ENCODE peak calls at places on chromosomes 5 and 9, in ten cellular contexts. One of them, this sample, is unnamed.

GRCh38 chr5:9781882-9782281 is 151.7 kb upstream of the TAS2R1 start:
- DNase-seq in adrenal gland: no peak
- DNase-seq in A549: no peak
- DNase-seq in stomach: no peak
- DNase-seq in OCI-LY7: no peak
- DNase-seq in body of pancreas: no peak
- DNase-seq in cardiac fibroblast: no peak
- DNase-seq in bronchial epithelial cell: no peak
- DNase-seq in neural progenitor cell: no peak
- DNase-seq in left ventricle myocardium inferior: no peak
- DNase-seq in this sample: no peak

GRCh38 chr9:99445377-99445891 is 223.4 kb downstream of the SEC61B start:
- DNase-seq in stomach: no peak
- DNase-seq in A549: peak; percentile 29
- DNase-seq in bronchial epithelial cell: peak; percentile 94
- DNase-seq in adrenal gland: no peak
- DNase-seq in body of pancreas: no peak
- DNase-seq in left ventricle myocardium inferior: peak; percentile 78
- DNase-seq in cardiac fibroblast: peak; percentile 85
- DNase-seq in OCI-LY7: no peak
- DNase-seq in neural progenitor cell: no peak
- DNase-seq in this sample: no peak

GRCh38 chr5:15501057-15501791 is 1.2 kb downstream of the FBXL7 start:
- DNase-seq in left ventricle myocardium inferior: peak; percentile 52
- DNase-seq in adrenal gland: peak; percentile 80
- DNase-seq in stomach: no peak
- DNase-seq in body of pancreas: no peak
- DNase-seq in A549: peak; percentile 13
- DNase-seq in cardiac fibroblast: peak; percentile 86
- DNase-seq in neural progenitor cell: peak; percentile 86
- DNase-seq in bronchial epithelial cell: peak; percentile 48
- DNase-seq in OCI-LY7: no peak
- DNase-seq in this sample: no peak

GRCh38 chr9:129988607-129989361 is 54.2 kb downstream of the FNBP1 start:
- DNase-seq in A549: no peak
- DNase-seq in stomach: no peak
- DNase-seq in bronchial epithelial cell: no peak
- DNase-seq in OCI-LY7: peak; percentile 90
- DNase-seq in cardiac fibroblast: no peak
- DNase-seq in body of pancreas: no peak
- DNase-seq in adrenal gland: no peak
- DNase-seq in neural progenitor cell: no peak
- DNase-seq in left ventricle myocardium inferior: no peak
- DNase-seq in this sample: no peak

GRCh38 chr9:98791147-98792095 is 4.9 kb downstream of the ANKS6 start:
- DNase-seq in OCI-LY7: peak; percentile 48
- DNase-seq in A549: peak; percentile 77
- DNase-seq in body of pancreas: peak; percentile 83
- DNase-seq in stomach: peak; percentile 85
- DNase-seq in left ventricle myocardium inferior: peak; percentile 82
- DNase-seq in bronchial epithelial cell: peak; percentile 96
- DNase-seq in cardiac fibroblast: peak; percentile 96
- DNase-seq in neural progenitor cell: peak; percentile 80
- DNase-seq in adrenal gland: peak; percentile 95
- DNase-seq in this sample: peak; percentile 89

GRCh38 chr9:93601063-93601462 is 24.7 kb downstream of the PHF2 start:
- DNase-seq in bronchial epithelial cell: no peak
- DNase-seq in stomach: no peak
- DNase-seq in left ventricle myocardium inferior: no peak
- DNase-seq in A549: no peak
- DNase-seq in adrenal gland: no peak
- DNase-seq in OCI-LY7: no peak
- DNase-seq in body of pancreas: no peak
- DNase-seq in neural progenitor cell: no peak
- DNase-seq in cardiac fibroblast: no peak
- DNase-seq in this sample: no peak

GRCh38 chr9:124180557-124180956 is 77.2 kb upstream of the NEK6 start:
- DNase-seq in body of pancreas: peak; percentile 55
- DNase-seq in stomach: peak; percentile 59
- DNase-seq in bronchial epithelial cell: no peak
- DNase-seq in neural progenitor cell: no peak
- DNase-seq in adrenal gland: peak; percentile 61
- DNase-seq in left ventricle myocardium inferior: peak; percentile 30
- DNase-seq in A549: no peak
- DNase-seq in cardiac fibroblast: peak; percentile 82
- DNase-seq in OCI-LY7: no peak
- DNase-seq in this sample: peak; percentile 47

GRCh38 chr9:93814561-93814960 is 140.6 kb downstream of the BARX1 start:
- DNase-seq in neural progenitor cell: peak; percentile 49
- DNase-seq in bronchial epithelial cell: no peak
- DNase-seq in A549: no peak
- DNase-seq in cardiac fibroblast: no peak
- DNase-seq in left ventricle myocardium inferior: no peak
- DNase-seq in adrenal gland: no peak
- DNase-seq in OCI-LY7: no peak
- DNase-seq in stomach: no peak
- DNase-seq in body of pancreas: no peak
- DNase-seq in this sample: no peak

GRCh38 chr5:72821776-72822175 is 5.3 kb downstream of the TNPO1 start:
- DNase-seq in A549: no peak
- DNase-seq in body of pancreas: no peak
- DNase-seq in stomach: no peak
- DNase-seq in bronchial epithelial cell: no peak
- DNase-seq in neural progenitor cell: no peak
- DNase-seq in left ventricle myocardium inferior: no peak
- DNase-seq in cardiac fibroblast: no peak
- DNase-seq in adrenal gland: no peak
- DNase-seq in OCI-LY7: no peak
- DNase-seq in this sample: no peak

GRCh38 chr9:15295761-15296405 is 11.1 kb downstream of the TTC39B start:
- DNase-seq in left ventricle myocardium inferior: no peak
- DNase-seq in body of pancreas: peak; percentile 42
- DNase-seq in neural progenitor cell: no peak
- DNase-seq in cardiac fibroblast: peak; percentile 59
- DNase-seq in OCI-LY7: no peak
- DNase-seq in bronchial epithelial cell: peak; percentile 52
- DNase-seq in adrenal gland: no peak
- DNase-seq in A549: peak; percentile 38
- DNase-seq in stomach: no peak
- DNase-seq in this sample: no peak

GRCh38 chr9:21906878-21907277 is 87.3 kb downstream of the CDKN2A start:
- DNase-seq in left ventricle myocardium inferior: no peak
- DNase-seq in bronchial epithelial cell: no peak
- DNase-seq in stomach: no peak
- DNase-seq in A549: peak; percentile 0
- DNase-seq in OCI-LY7: no peak
- DNase-seq in body of pancreas: no peak
- DNase-seq in adrenal gland: no peak
- DNase-seq in cardiac fibroblast: no peak
- DNase-seq in neural progenitor cell: no peak
- DNase-seq in this sample: no peak

GRCh38 chr5:147748590-147748989 is 33.9 kb downstream of the JAKMIP2 start:
- DNase-seq in body of pancreas: no peak
- DNase-seq in stomach: no peak
- DNase-seq in neural progenitor cell: no peak
- DNase-seq in bronchial epithelial cell: no peak
- DNase-seq in left ventricle myocardium inferior: no peak
- DNase-seq in adrenal gland: no peak
- DNase-seq in OCI-LY7: no peak
- DNase-seq in cardiac fibroblast: no peak
- DNase-seq in A549: no peak
- DNase-seq in this sample: no peak

GRCh38 chr5:99607124-99607523 is 678.3 kb upstream of the CHD1 start:
- DNase-seq in cardiac fibroblast: no peak
- DNase-seq in A549: no peak
- DNase-seq in adrenal gland: no peak
- DNase-seq in left ventricle myocardium inferior: no peak
- DNase-seq in stomach: no peak
- DNase-seq in body of pancreas: no peak
- DNase-seq in OCI-LY7: no peak
- DNase-seq in bronchial epithelial cell: no peak
- DNase-seq in neural progenitor cell: no peak
- DNase-seq in this sample: no peak

GRCh38 chr5:176810084-176810597 is at the start of gene UNC5A:
- DNase-seq in adrenal gland: no peak
- DNase-seq in cardiac fibroblast: peak; percentile 50
- DNase-seq in A549: no peak
- DNase-seq in stomach: no peak
- DNase-seq in left ventricle myocardium inferior: peak; percentile 24
- DNase-seq in body of pancreas: peak; percentile 50
- DNase-seq in OCI-LY7: peak; percentile 47
- DNase-seq in neural progenitor cell: peak; percentile 88
- DNase-seq in bronchial epithelial cell: no peak
- DNase-seq in this sample: no peak
- H3K4me3 ChIP-seq in adrenal gland: no peak within 1 kb of the TSS
- H3K4me3 ChIP-seq in cardiac fibroblast: peak within 1 kb of the TSS; percentile 15
- H3K4me3 ChIP-seq in A549: peak within 1 kb of the TSS; percentile 56
- H3K4me3 ChIP-seq in stomach: peak within 1 kb of the TSS; percentile 35
- H3K4me3 ChIP-seq in left ventricle myocardium inferior: peak within 1 kb of the TSS; percentile 58
- H3K4me3 ChIP-seq in body of pancreas: no peak within 1 kb of the TSS
- H3K4me3 ChIP-seq in OCI-LY7: peak within 1 kb of the TSS; percentile 60
- H3K4me3 ChIP-seq in neural progenitor cell: peak within 1 kb of the TSS; percentile 76
- H3K4me3 ChIP-seq in bronchial epithelial cell: no peak within 1 kb of the TSS
- H3K4me3 ChIP-seq in this sample: no peak within 1 kb of the TSS

GRCh38 chr9:136923881-136924280 is 20.7 kb downstream of the FBXW5 start:
- DNase-seq in bronchial epithelial cell: no peak
- DNase-seq in left ventricle myocardium inferior: no peak
- DNase-seq in adrenal gland: no peak
- DNase-seq in cardiac fibroblast: no peak
- DNase-seq in A549: no peak
- DNase-seq in stomach: no peak
- DNase-seq in body of pancreas: peak; percentile 34
- DNase-seq in neural progenitor cell: no peak
- DNase-seq in OCI-LY7: peak; percentile 36
- DNase-seq in this sample: peak; percentile 68

GRCh38 chr9:136927343-136928261 is 16.9 kb downstream of the FBXW5 start:
- DNase-seq in left ventricle myocardium inferior: no peak
- DNase-seq in A549: no peak
- DNase-seq in adrenal gland: no peak
- DNase-seq in OCI-LY7: no peak
- DNase-seq in bronchial epithelial cell: no peak
- DNase-seq in stomach: no peak
- DNase-seq in cardiac fibroblast: peak; percentile 29
- DNase-seq in body of pancreas: no peak
- DNase-seq in neural progenitor cell: no peak
- DNase-seq in this sample: no peak

GRCh38 chr9:136926749-136927148 is 17.8 kb downstream of the FBXW5 start:
- DNase-seq in cardiac fibroblast: no peak
- DNase-seq in neural progenitor cell: no peak
- DNase-seq in stomach: no peak
- DNase-seq in A549: no peak
- DNase-seq in body of pancreas: no peak
- DNase-seq in left ventricle myocardium inferior: no peak
- DNase-seq in adrenal gland: no peak
- DNase-seq in bronchial epithelial cell: no peak
- DNase-seq in OCI-LY7: no peak
- DNase-seq in this sample: peak; percentile 37

GRCh38 chr9:136926154-136926704 is 18.3 kb downstream of the FBXW5 start:
- DNase-seq in body of pancreas: no peak
- DNase-seq in cardiac fibroblast: no peak
- DNase-seq in OCI-LY7: no peak
- DNase-seq in stomach: no peak
- DNase-seq in adrenal gland: no peak
- DNase-seq in left ventricle myocardium inferior: no peak
- DNase-seq in bronchial epithelial cell: no peak
- DNase-seq in A549: no peak
- DNase-seq in neural progenitor cell: no peak
- DNase-seq in this sample: peak; percentile 33

GRCh38 chr9:136925414-136926153 is 19.0 kb downstream of the FBXW5 start:
- DNase-seq in adrenal gland: no peak
- DNase-seq in neural progenitor cell: no peak
- DNase-seq in A549: no peak
- DNase-seq in stomach: no peak
- DNase-seq in left ventricle myocardium inferior: peak; percentile 58
- DNase-seq in cardiac fibroblast: no peak
- DNase-seq in bronchial epithelial cell: no peak
- DNase-seq in OCI-LY7: no peak
- DNase-seq in body of pancreas: no peak
- DNase-seq in this sample: no peak
- TF ChIP-seq CTCF in adrenal gland: no peak
- TF ChIP-seq CTCF in neural progenitor cell: peak; percentile 14
- TF ChIP-seq CTCF in A549: no peak
- TF ChIP-seq CTCF in stomach: no peak
- TF ChIP-seq CTCF in left ventricle myocardium inferior: peak; percentile 32
- TF ChIP-seq CTCF in cardiac fibroblast: no peak
- TF ChIP-seq CTCF in bronchial epithelial cell: peak; percentile 2
- TF ChIP-seq CTCF in OCI-LY7: no peak
- TF ChIP-seq CTCF in body of pancreas: no peak
- TF ChIP-seq CTCF in this sample: no peak

DNA sequence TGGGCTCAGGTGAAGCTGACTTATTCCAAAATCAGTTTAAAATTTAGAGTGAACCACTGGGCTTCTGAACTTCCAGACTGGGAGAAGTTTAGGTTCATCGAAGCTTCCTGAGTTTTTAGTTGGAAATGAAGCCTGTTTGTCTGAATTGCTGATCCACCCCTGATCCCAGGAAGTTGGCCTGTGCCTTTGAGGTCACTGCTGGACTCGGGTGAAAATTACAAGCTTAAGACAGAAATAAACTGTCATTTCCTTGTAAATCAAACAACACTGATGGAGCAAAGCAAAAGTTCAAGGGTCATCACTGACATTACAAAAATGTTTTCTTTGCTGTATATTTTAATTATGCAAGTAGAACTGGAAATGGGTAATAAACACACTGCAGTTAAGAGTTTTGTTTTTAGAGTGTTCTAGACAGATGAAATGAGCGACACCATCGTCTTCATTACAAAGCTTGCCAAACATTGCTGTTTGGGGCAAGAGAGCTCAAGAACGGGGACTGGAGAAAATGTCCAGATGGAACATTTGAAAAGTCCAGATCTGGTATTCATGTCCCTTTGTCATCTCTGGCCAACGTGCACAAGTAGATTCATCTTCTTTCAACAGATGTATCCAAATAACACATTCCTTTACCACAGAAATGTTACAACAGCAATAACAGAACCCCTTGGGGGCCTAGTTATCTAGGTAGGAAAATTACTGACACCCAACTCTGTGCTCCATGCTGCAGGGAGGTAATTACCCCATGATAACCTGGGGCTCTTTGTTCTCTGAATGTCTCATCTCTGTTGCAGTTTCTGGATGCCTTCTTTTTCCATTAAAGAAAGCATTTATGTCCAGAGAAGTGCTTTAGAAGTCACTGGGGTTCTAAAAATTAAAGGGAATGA is 142.4 kb upstream of the ERCC6L2 start:
- DNase-seq in left ventricle myocardium inferior: no peak
- DNase-seq in stomach: no peak
- DNase-seq in A549: no peak
- DNase-seq in bronchial epithelial cell: no peak
- DNase-seq in body of pancreas: no peak
- DNase-seq in adrenal gland: no peak
- DNase-seq in neural progenitor cell: no peak
- DNase-seq in cardiac fibroblast: no peak
- DNase-seq in OCI-LY7: no peak
- DNase-seq in this sample: no peak
- H3K4me3 ChIP-seq in left ventricle myocardium inferior: no peak overlapping the region
- H3K4me3 ChIP-seq in stomach: no peak overlapping the region
- H3K4me3 ChIP-seq in A549: no peak overlapping the region
- H3K4me3 ChIP-seq in bronchial epithelial cell: no peak overlapping the region
- H3K4me3 ChIP-seq in body of pancreas: no peak overlapping the region
- H3K4me3 ChIP-seq in adrenal gland: no peak overlapping the region
- H3K4me3 ChIP-seq in neural progenitor cell: no peak overlapping the region
- H3K4me3 ChIP-seq in cardiac fibroblast: no peak overlapping the region
- H3K4me3 ChIP-seq in OCI-LY7: no peak overlapping the region
- H3K4me3 ChIP-seq in this sample: no peak overlapping the region

GRCh38 chr5:114316167-114316566 is 45.7 kb upstream of the KCNN2 start:
- DNase-seq in OCI-LY7: no peak
- DNase-seq in body of pancreas: peak; percentile 7
- DNase-seq in stomach: no peak
- DNase-seq in adrenal gland: no peak
- DNase-seq in A549: no peak
- DNase-seq in bronchial epithelial cell: no peak
- DNase-seq in cardiac fibroblast: no peak
- DNase-seq in neural progenitor cell: peak; percentile 40
- DNase-seq in left ventricle myocardium inferior: no peak
- DNase-seq in this sample: no peak
- TF ChIP-seq CTCF in OCI-LY7: no peak
- TF ChIP-seq CTCF in body of pancreas: no peak
- TF ChIP-seq CTCF in stomach: no peak
- TF ChIP-seq CTCF in adrenal gland: no peak
- TF ChIP-seq CTCF in A549: no peak
- TF ChIP-seq CTCF in bronchial epithelial cell: no peak
- TF ChIP-seq CTCF in cardiac fibroblast: no peak
- TF ChIP-seq CTCF in neural progenitor cell: peak; percentile 44
- TF ChIP-seq CTCF in left ventricle myocardium inferior: peak; percentile 22
- TF ChIP-seq CTCF in this sample: no peak

This sample was measured in upper lobe of left lung.